ENCODE peak calls at places on chromosome 9, in nine cellular contexts. One of them, this sample, is unnamed.

GRCh38 chr9:131608469-131609115 is 63.3 kb downstream of the PRRT1B start:
- DNase-seq in BE2C: no peak
- DNase-seq in fibroblast of lung: peak; percentile 81
- DNase-seq in ovary: peak; percentile 77
- DNase-seq in cardiac muscle cell: peak; percentile 92
- DNase-seq in colonic mucosa: no peak
- DNase-seq in pancreas: no peak
- DNase-seq in psoas muscle: peak; percentile 84
- DNase-seq in tibial artery: peak; percentile 91
- DNase-seq in this sample: peak; percentile 87

GRCh38 chr9:78091736-78092135 is 60.1 kb upstream of the GNAQ start:
- DNase-seq in BE2C: no peak
- DNase-seq in fibroblast of lung: no peak
- DNase-seq in ovary: no peak
- DNase-seq in cardiac muscle cell: no peak
- DNase-seq in colonic mucosa: no peak
- DNase-seq in pancreas: no peak
- DNase-seq in psoas muscle: no peak
- DNase-seq in tibial artery: no peak
- DNase-seq in this sample: no peak

GRCh38 chr9:71897573-71897972 is 13.4 kb downstream of the ABHD17B start:
- DNase-seq in BE2C: no peak
- DNase-seq in fibroblast of lung: no peak
- DNase-seq in ovary: no peak
- DNase-seq in cardiac muscle cell: no peak
- DNase-seq in colonic mucosa: no peak
- DNase-seq in pancreas: no peak
- DNase-seq in psoas muscle: no peak
- DNase-seq in tibial artery: no peak
- DNase-seq in this sample: no peak

GRCh38 chr9:68473790-68474189 is 66.9 kb downstream of the TMEM252 start:
- DNase-seq in BE2C: no peak
- DNase-seq in fibroblast of lung: no peak
- DNase-seq in ovary: no peak
- DNase-seq in cardiac muscle cell: no peak
- DNase-seq in colonic mucosa: no peak
- DNase-seq in pancreas: no peak
- DNase-seq in psoas muscle: no peak
- DNase-seq in tibial artery: no peak
- DNase-seq in this sample: no peak

GRCh38 chr9:114131808-114132549 is 23.4 kb upstream of the COL27A1 start:
- DNase-seq in BE2C: no peak
- DNase-seq in fibroblast of lung: no peak
- DNase-seq in ovary: no peak
- DNase-seq in cardiac muscle cell: no peak
- DNase-seq in colonic mucosa: no peak
- DNase-seq in pancreas: no peak
- DNase-seq in psoas muscle: no peak
- DNase-seq in tibial artery: no peak
- DNase-seq in this sample: no peak

GRCh38 chr9:72648811-72649414 is 127.5 kb downstream of the TMC1 start:
- DNase-seq in BE2C: no peak
- DNase-seq in fibroblast of lung: no peak
- DNase-seq in ovary: no peak
- DNase-seq in cardiac muscle cell: no peak
- DNase-seq in colonic mucosa: no peak
- DNase-seq in pancreas: no peak
- DNase-seq in psoas muscle: no peak
- DNase-seq in tibial artery: no peak
- DNase-seq in this sample: peak; percentile 55

GRCh38 chr9:42852133-42852532 is 668.7 kb downstream of the SPATA31A6 start:
- DNase-seq in BE2C: peak; percentile 88
- DNase-seq in fibroblast of lung: no peak
- DNase-seq in ovary: peak; percentile 25
- DNase-seq in cardiac muscle cell: peak; percentile 3
- DNase-seq in colonic mucosa: peak; percentile 70
- DNase-seq in pancreas: peak; percentile 76
- DNase-seq in psoas muscle: peak; percentile 43
- DNase-seq in tibial artery: no peak
- DNase-seq in this sample: no peak

GRCh38 chr9:71819115-71819739 is 50.9 kb upstream of the CEMIP2 start:
- DNase-seq in BE2C: peak; percentile 51
- DNase-seq in fibroblast of lung: peak; percentile 50
- DNase-seq in ovary: peak; percentile 24
- DNase-seq in cardiac muscle cell: peak; percentile 50
- DNase-seq in colonic mucosa: peak; percentile 53
- DNase-seq in pancreas: no peak
- DNase-seq in psoas muscle: no peak
- DNase-seq in tibial artery: no peak
- DNase-seq in this sample: peak; percentile 39

GRCh38 chr9:104725014-104725413 is 22.5 kb upstream of the NIPSNAP3A start:
- DNase-seq in BE2C: peak; percentile 19
- DNase-seq in fibroblast of lung: no peak
- DNase-seq in ovary: no peak
- DNase-seq in cardiac muscle cell: no peak
- DNase-seq in colonic mucosa: no peak
- DNase-seq in pancreas: no peak
- DNase-seq in psoas muscle: no peak
- DNase-seq in tibial artery: no peak
- DNase-seq in this sample: no peak

DNA sequence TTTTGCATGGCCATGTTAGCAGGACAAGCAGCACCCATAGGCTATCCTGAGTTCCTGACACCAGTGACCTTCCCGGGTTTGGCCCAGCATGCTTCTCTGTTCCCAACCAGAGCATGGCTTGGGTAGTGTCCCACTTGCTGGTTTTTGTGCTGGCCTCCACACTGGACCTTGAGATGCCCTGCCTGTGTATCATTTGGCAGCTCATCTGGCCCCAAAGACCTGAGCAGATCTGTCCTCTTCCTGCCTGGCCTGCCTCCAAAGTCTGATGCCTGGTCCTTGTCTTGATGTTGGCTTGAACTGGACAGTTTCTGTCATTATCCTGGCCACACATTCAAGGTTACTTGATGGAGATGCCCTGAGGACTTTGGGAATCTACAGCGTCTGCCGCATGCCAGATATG is 590.7 kb upstream of the KLF4 start:
- DNase-seq in BE2C: no peak
- DNase-seq in fibroblast of lung: no peak
- DNase-seq in ovary: no peak
- DNase-seq in cardiac muscle cell: no peak
- DNase-seq in colonic mucosa: no peak
- DNase-seq in pancreas: no peak
- DNase-seq in psoas muscle: no peak
- DNase-seq in tibial artery: no peak
- DNase-seq in this sample: no peak
- H3K4me1 ChIP-seq in BE2C: peaks cover 7% of the 10 kb centered on the region
- H3K4me1 ChIP-seq in fibroblast of lung: no peaks in the 10 kb centered on the region
- H3K4me1 ChIP-seq in ovary: no peaks in the 10 kb centered on the region
- H3K4me1 ChIP-seq in cardiac muscle cell: no peaks in the 10 kb centered on the region
- H3K4me1 ChIP-seq in colonic mucosa: no peaks in the 10 kb centered on the region
- H3K4me1 ChIP-seq in pancreas: no peaks in the 10 kb centered on the region
- H3K4me1 ChIP-seq in psoas muscle: no peaks in the 10 kb centered on the region
- H3K4me1 ChIP-seq in tibial artery: no peaks in the 10 kb centered on the region
- H3K4me1 ChIP-seq in this sample: no peaks in the 10 kb centered on the region

GRCh38 chr9:16869961-16870605 is 387 bp downstream of the BNC2 start:
- DNase-seq in BE2C: peak; percentile 20
- DNase-seq in fibroblast of lung: no peak
- DNase-seq in ovary: peak; percentile 38
- DNase-seq in cardiac muscle cell: peak; percentile 35
- DNase-seq in colonic mucosa: no peak
- DNase-seq in pancreas: peak; percentile 59
- DNase-seq in psoas muscle: no peak
- DNase-seq in tibial artery: peak; percentile 70
- DNase-seq in this sample: no peak

GRCh38 chr9:16868706-16869105 is 1.8 kb downstream of the BNC2 start:
- DNase-seq in BE2C: no peak
- DNase-seq in fibroblast of lung: peak; percentile 60
- DNase-seq in ovary: no peak
- DNase-seq in cardiac muscle cell: peak; percentile 45
- DNase-seq in colonic mucosa: no peak
- DNase-seq in pancreas: no peak
- DNase-seq in psoas muscle: no peak
- DNase-seq in tibial artery: no peak
- DNase-seq in this sample: no peak

GRCh38 chr9:16871358-16872151 is 1.1 kb upstream of the BNC2 start:
- DNase-seq in BE2C: peak; percentile 42
- DNase-seq in fibroblast of lung: peak; percentile 94
- DNase-seq in ovary: peak; percentile 55
- DNase-seq in cardiac muscle cell: peak; percentile 87
- DNase-seq in colonic mucosa: peak; percentile 43
- DNase-seq in pancreas: peak; percentile 69
- DNase-seq in psoas muscle: peak; percentile 79
- DNase-seq in tibial artery: peak; percentile 81
- DNase-seq in this sample: peak; percentile 14

GRCh38 chr9:16869140-16869903 is 1.1 kb downstream of the BNC2 start:
- DNase-seq in BE2C: no peak
- DNase-seq in fibroblast of lung: peak; percentile 64
- DNase-seq in ovary: peak; percentile 62
- DNase-seq in cardiac muscle cell: peak; percentile 55
- DNase-seq in colonic mucosa: peak; percentile 28
- DNase-seq in pancreas: no peak
- DNase-seq in psoas muscle: no peak
- DNase-seq in tibial artery: no peak
- DNase-seq in this sample: no peak

DNA sequence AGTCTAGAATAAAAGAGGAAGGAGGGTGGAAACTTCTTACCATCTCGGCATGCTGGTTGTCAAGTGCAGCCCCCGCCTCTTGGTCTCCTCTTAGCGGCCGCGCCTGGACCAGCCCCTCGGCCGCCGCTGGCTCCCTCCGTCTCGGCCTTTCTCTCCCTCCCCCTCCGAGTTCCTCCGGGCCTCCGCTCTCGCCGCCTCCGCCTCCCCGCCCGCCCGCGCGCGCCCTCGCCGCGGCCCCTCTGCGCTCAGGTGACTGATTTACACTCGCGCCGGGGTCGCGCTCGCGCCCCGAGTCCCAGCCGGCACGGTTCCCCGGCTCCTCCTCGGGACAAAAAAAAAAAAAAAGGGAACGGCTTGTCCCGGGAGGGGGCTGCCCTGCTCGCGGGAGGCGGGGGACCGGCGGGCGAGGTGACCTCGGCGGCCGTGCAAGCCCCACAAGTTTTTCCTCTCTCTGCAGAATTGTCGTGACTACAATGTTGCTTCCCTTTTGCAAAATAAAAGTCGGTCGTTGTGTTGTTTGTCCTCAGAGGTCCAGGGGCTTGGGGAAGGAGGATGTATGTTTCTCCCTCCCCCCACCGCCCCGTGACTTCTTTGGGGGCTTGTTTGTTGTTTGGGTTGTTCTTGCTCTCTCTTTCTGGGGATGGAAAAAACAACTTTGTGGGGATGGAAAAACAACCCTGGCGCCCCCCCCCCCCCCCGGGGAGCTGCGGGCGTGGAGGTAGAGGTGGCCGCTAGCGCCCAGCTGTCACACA is at the start of gene BNC2:
- DNase-seq in BE2C: peak; percentile 61
- DNase-seq in fibroblast of lung: peak; percentile 71
- DNase-seq in ovary: peak; percentile 73
- DNase-seq in cardiac muscle cell: peak; percentile 83
- DNase-seq in colonic mucosa: peak; percentile 31
- DNase-seq in pancreas: peak; percentile 55
- DNase-seq in psoas muscle: peak; percentile 82
- DNase-seq in tibial artery: peak; percentile 75
- DNase-seq in this sample: peak; percentile 14
- TF ChIP-seq CTCF in BE2C: no peak
- TF ChIP-seq CTCF in fibroblast of lung: no peak
- TF ChIP-seq CTCF in ovary: no peak
- TF ChIP-seq CTCF in cardiac muscle cell: peak; percentile 4
- TF ChIP-seq CTCF in colonic mucosa: no peak
- TF ChIP-seq CTCF in pancreas: no peak
- TF ChIP-seq CTCF in psoas muscle: no peak
- TF ChIP-seq CTCF in tibial artery: no peak
- TF ChIP-seq CTCF in this sample: no peak

DNA sequence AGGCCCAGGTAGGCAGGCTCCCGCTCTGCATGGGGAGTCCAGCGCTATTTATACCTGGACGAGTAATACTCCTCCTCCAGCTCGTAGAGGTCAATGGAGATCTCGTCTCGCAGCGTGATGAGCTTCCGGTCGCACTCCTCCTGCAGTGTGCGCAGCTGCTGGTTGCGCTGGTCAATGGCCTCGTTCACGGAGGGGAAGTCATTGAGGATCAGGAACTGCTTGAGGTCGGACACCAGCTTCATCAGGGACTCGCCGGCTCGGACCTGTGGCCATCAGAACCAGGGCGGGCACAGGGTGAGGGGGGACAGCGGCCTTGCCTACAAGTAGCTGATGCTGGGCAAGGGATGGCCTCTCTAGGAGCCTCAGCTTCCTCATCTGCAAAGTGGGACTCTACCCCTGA is 3.9 kb downstream of the MED22 start:
- DNase-seq in BE2C: no peak
- DNase-seq in fibroblast of lung: no peak
- DNase-seq in ovary: no peak
- DNase-seq in cardiac muscle cell: no peak
- DNase-seq in colonic mucosa: no peak
- DNase-seq in pancreas: peak; percentile 39
- DNase-seq in psoas muscle: no peak
- DNase-seq in tibial artery: no peak
- DNase-seq in this sample: no peak
- H3K4me1 ChIP-seq in BE2C: no peaks in the 10 kb centered on the region
- H3K4me1 ChIP-seq in fibroblast of lung: peaks cover 6% of the 10 kb centered on the region
- H3K4me1 ChIP-seq in ovary: peaks cover 5% of the 10 kb centered on the region
- H3K4me1 ChIP-seq in cardiac muscle cell: peaks cover 3% of the 10 kb centered on the region
- H3K4me1 ChIP-seq in colonic mucosa: peaks cover 7% of the 10 kb centered on the region
- H3K4me1 ChIP-seq in pancreas: peaks cover under 1% of the 10 kb centered on the region
- H3K4me1 ChIP-seq in psoas muscle: peaks cover 26% of the 10 kb centered on the region
- H3K4me1 ChIP-seq in tibial artery: peaks cover 24% of the 10 kb centered on the region
- H3K4me1 ChIP-seq in this sample: peaks cover 10% of the 10 kb centered on the region

GRCh38 chr9:127580371-127580770 is 31.7 kb upstream of the STXBP1 start:
- DNase-seq in BE2C: no peak
- DNase-seq in fibroblast of lung: no peak
- DNase-seq in ovary: no peak
- DNase-seq in cardiac muscle cell: no peak
- DNase-seq in colonic mucosa: no peak
- DNase-seq in pancreas: peak; percentile 14
- DNase-seq in psoas muscle: no peak
- DNase-seq in tibial artery: no peak
- DNase-seq in this sample: no peak

GRCh38 chr9:127575875-127576778 is 36.0 kb upstream of the STXBP1 start:
- DNase-seq in BE2C: no peak
- DNase-seq in fibroblast of lung: no peak
- DNase-seq in ovary: no peak
- DNase-seq in cardiac muscle cell: no peak
- DNase-seq in colonic mucosa: peak; percentile 79
- DNase-seq in pancreas: no peak
- DNase-seq in psoas muscle: no peak
- DNase-seq in tibial artery: no peak
- DNase-seq in this sample: no peak

GRCh38 chr9:127578627-127578951 is 33.5 kb upstream of the STXBP1 start:
- DNase-seq in BE2C: no peak
- DNase-seq in fibroblast of lung: no peak
- DNase-seq in ovary: no peak
- DNase-seq in cardiac muscle cell: no peak
- DNase-seq in colonic mucosa: no peak
- DNase-seq in pancreas: no peak
- DNase-seq in psoas muscle: no peak
- DNase-seq in tibial artery: no peak
- DNase-seq in this sample: no peak

GRCh38 chr9:127580879-127581278 is 31.2 kb upstream of the STXBP1 start:
- DNase-seq in BE2C: no peak
- DNase-seq in fibroblast of lung: no peak
- DNase-seq in ovary: no peak
- DNase-seq in cardiac muscle cell: no peak
- DNase-seq in colonic mucosa: no peak
- DNase-seq in pancreas: peak; percentile 44
- DNase-seq in psoas muscle: no peak
- DNase-seq in tibial artery: no peak
- DNase-seq in this sample: no peak

GRCh38 chr9:127578952-127579853 is 32.9 kb upstream of the STXBP1 start:
- DNase-seq in BE2C: peak; percentile 58
- DNase-seq in fibroblast of lung: peak; percentile 96
- DNase-seq in ovary: peak; percentile 89
- DNase-seq in cardiac muscle cell: peak; percentile 94
- DNase-seq in colonic mucosa: peak; percentile 89
- DNase-seq in pancreas: peak; percentile 91
- DNase-seq in psoas muscle: peak; percentile 91
- DNase-seq in tibial artery: peak; percentile 98
- DNase-seq in this sample: peak; percentile 92
- TF ChIP-seq CTCF in BE2C: no peak
- TF ChIP-seq CTCF in fibroblast of lung: peak; percentile 49
- TF ChIP-seq CTCF in ovary: peak; percentile 25
- TF ChIP-seq CTCF in cardiac muscle cell: peak; percentile 36
- TF ChIP-seq CTCF in colonic mucosa: no peak
- TF ChIP-seq CTCF in pancreas: peak; percentile 8
- TF ChIP-seq CTCF in psoas muscle: peak; percentile 5
- TF ChIP-seq CTCF in tibial artery: peak; percentile 38
- TF ChIP-seq CTCF in this sample: no peak